ENCODE peak calls at places on chromosomes 11 and 22, in five cellular contexts. One of them, this sample, is unnamed.

GRCh38 chr11:73981051-73981805 is 1.4 kb downstream of the UCP2 start:
- DNase-seq in H1: no peak
- DNase-seq in HepG2: no peak
- DNase-seq in HEK293T: no peak
- DNase-seq in GM12878: no peak
- DNase-seq in this sample: no peak

GRCh38 chr11:27184458-27185312 is 144.1 kb downstream of the BBOX1 start:
- DNase-seq in HEK293T: no peak
- DNase-seq in HepG2: no peak
- DNase-seq in GM12878: no peak
- DNase-seq in H1: no peak
- DNase-seq in this sample: no peak

GRCh38 chr22:48782326-48782725 is 1045.3 kb downstream of the BRD1 start:
- DNase-seq in HepG2: no peak
- DNase-seq in GM12878: no peak
- DNase-seq in HEK293T: no peak
- DNase-seq in H1: no peak
- DNase-seq in this sample: peak

GRCh38 chr11:65132238-65132987 is 1.9 kb downstream of the SYVN1 start:
- DNase-seq in HEK293T: no peak
- DNase-seq in GM12878: no peak
- DNase-seq in H1: no peak
- DNase-seq in HepG2: no peak
- DNase-seq in this sample: no peak

GRCh38 chr11:133337905-133338536 is 194.3 kb downstream of the OPCML start:
- DNase-seq in GM12878: no peak
- DNase-seq in H1: no peak
- DNase-seq in HEK293T: no peak
- DNase-seq in HepG2: no peak
- DNase-seq in this sample: peak

GRCh38 chr11:65043881-65044501 is 3.0 kb downstream of the SAC3D1 start:
- DNase-seq in HEK293T: no peak
- DNase-seq in H1: no peak
- DNase-seq in GM12878: no peak
- DNase-seq in HepG2: no peak
- DNase-seq in this sample: no peak

GRCh38 chr11:69841170-69841858 is 22.1 kb upstream of the FGF3 start:
- DNase-seq in HepG2: no peak
- DNase-seq in GM12878: no peak
- DNase-seq in HEK293T: no peak
- DNase-seq in H1: no peak
- DNase-seq in this sample: no peak

GRCh38 chr11:1236316-1237127 is 13.7 kb downstream of the MUC5B start:
- DNase-seq in GM12878: no peak
- DNase-seq in HEK293T: no peak
- DNase-seq in HepG2: no peak
- DNase-seq in H1: no peak
- DNase-seq in this sample: no peak

GRCh38 chr11:23869673-23870072 is 627.2 kb upstream of the LUZP2 start:
- DNase-seq in HepG2: no peak
- DNase-seq in HEK293T: no peak
- DNase-seq in GM12878: no peak
- DNase-seq in H1: no peak
- DNase-seq in this sample: no peak

GRCh38 chr11:32829157-32829679 is 509 bp upstream of the PRRG4 start:
- DNase-seq in H1: no peak
- DNase-seq in GM12878: no peak
- DNase-seq in HepG2: no peak
- DNase-seq in HEK293T: no peak
- DNase-seq in this sample: no peak

GRCh38 chr22:43343262-43343988 is at the start of gene SCUBE1:
- DNase-seq in HEK293T: peak
- DNase-seq in HepG2: no peak
- DNase-seq in GM12878: no peak
- DNase-seq in H1: no peak
- DNase-seq in this sample: peak

GRCh38 chr11:124841186-124841585 is 24.0 kb upstream of the ROBO3 start:
- DNase-seq in H1: no peak
- DNase-seq in GM12878: no peak
- DNase-seq in HepG2: no peak
- DNase-seq in HEK293T: no peak
- DNase-seq in this sample: no peak

DNA sequence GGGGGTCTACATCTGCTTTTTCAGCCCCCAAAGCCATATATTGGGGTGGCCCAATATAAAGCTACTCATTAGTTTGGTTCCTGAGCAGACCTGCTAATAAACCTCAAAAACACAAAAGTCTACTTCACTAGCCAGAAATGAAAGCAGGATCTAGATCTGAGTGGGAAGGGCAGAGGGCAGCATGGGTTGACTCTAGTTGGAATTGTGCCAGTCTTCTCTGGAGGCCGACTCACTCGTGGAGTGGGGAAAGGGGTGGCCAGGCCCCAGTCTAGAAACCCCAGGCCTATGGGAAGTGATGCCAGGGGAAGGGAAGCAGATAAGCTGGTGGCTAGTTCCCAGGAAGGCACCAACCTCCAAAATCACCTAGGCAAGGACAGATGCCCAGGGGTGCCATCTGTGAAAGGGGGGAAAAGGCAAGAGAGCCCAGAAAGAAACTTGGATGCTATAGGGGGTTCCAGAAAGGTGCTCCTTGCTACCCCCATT is 5.3 kb downstream of the PATZ1 start:
- DNase-seq in HepG2: no peak
- DNase-seq in H1: no peak
- DNase-seq in GM12878: no peak
- DNase-seq in HEK293T: no peak
- DNase-seq in this sample: no peak
- TF ChIP-seq SUZ12 in HepG2: no peak
- TF ChIP-seq SUZ12 in H1: no peak
- TF ChIP-seq SUZ12 in GM12878: no peak
- TF ChIP-seq SUZ12 in HEK293T: no peak
- TF ChIP-seq SUZ12 in this sample: no peak

DNA sequence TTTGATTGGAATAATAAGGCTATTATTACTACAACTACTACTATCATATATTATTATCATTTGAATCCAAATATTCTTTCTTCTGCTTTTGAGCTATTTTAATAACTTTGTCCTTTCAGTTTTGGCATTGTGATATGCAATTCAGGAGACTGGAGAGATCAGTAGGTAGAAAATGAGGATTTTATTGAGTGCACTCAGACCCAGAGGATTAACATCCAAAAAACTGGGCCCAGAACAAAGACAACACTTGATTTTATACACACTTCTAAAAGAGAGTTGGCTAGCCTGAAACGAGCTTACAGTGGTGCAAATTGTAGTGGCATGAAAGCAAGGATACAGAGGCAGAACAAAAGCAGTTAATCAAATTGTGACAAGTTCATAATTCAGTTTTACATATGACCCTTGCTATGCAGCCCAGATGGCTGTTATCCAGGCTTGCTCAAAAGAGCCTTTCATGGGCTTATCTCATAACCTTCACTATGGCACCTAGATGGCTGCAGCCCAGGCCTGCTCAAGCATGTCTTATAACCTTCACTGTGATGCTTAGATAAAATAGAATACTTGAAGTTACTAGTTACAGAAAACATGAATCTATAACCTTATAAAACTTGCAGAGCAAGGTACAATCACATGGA is 796.3 kb upstream of the RAG2 start:
- DNase-seq in HEK293T: no peak
- DNase-seq in HepG2: no peak
- DNase-seq in GM12878: no peak
- DNase-seq in H1: no peak
- DNase-seq in this sample: no peak
- TF ChIP-seq SUZ12 in HEK293T: no peak
- TF ChIP-seq SUZ12 in HepG2: no peak
- TF ChIP-seq SUZ12 in GM12878: no peak
- TF ChIP-seq SUZ12 in H1: no peak
- TF ChIP-seq SUZ12 in this sample: no peak

DNA sequence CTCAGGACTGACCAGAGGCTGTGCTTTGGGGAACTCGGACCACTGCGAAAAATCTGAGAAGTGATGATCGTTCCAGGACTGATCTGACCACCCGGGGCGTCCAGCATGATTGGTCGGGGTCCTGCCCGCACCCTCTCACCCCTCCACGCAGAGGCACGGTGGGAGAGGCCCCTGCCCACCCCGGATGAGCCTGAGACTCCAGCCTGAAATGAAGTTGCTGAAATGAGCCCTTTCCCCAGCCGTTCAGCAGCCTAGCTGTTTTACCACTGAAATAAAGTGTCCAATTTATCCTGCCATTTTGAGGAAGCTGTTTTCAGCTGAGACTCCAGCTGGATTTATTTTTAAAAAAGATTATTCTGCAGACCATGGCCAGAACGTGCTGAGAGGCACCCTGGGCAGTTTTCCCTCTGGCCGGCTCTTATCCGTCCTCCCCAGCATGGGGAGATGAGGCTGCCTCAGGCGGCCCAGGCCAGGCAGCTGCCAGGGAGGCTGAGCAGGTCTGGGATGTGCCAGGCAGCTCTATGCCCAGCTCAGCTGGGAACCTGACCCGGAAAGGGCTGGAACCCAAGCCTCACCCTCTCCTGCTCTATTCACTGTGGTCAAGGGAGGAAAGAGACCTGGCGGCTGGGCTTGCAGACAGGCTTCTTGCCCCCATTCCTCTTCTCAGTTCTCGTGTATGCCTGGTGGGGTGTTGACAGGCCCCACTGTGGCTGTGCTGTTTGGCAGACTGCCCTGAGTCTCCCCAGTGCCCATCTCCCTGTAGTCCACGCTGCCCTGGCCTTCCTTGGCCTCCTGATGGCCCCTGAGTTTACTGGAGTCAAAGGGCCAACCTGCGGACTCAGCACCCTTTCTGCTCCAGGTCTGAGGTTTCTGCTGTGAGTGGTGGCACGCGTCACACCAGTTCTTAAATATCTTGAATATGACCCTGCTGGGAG is 161.0 kb upstream of the B3GAT1 start:
- DNase-seq in HEK293T: no peak
- DNase-seq in H1: no peak
- DNase-seq in HepG2: no peak
- DNase-seq in GM12878: no peak
- DNase-seq in this sample: no peak
- TF ChIP-seq SUZ12 in HEK293T: no peak
- TF ChIP-seq SUZ12 in H1: no peak
- TF ChIP-seq SUZ12 in HepG2: no peak
- TF ChIP-seq SUZ12 in GM12878: no peak
- TF ChIP-seq SUZ12 in this sample: no peak

GRCh38 chr11:76695767-76696166 is 25.2 kb upstream of the LRRC32 start:
- DNase-seq in HEK293T: no peak
- DNase-seq in GM12878: no peak
- DNase-seq in H1: no peak
- DNase-seq in HepG2: no peak
- DNase-seq in this sample: no peak

GRCh38 chr11:76699461-76700091 is 29.0 kb upstream of the LRRC32 start:
- DNase-seq in HepG2: no peak
- DNase-seq in H1: no peak
- DNase-seq in HEK293T: no peak
- DNase-seq in GM12878: no peak
- DNase-seq in this sample: no peak

GRCh38 chr11:76696756-76697155 is 26.2 kb upstream of the LRRC32 start:
- DNase-seq in HEK293T: no peak
- DNase-seq in HepG2: no peak
- DNase-seq in GM12878: no peak
- DNase-seq in H1: no peak
- DNase-seq in this sample: no peak

GRCh38 chr11:76700177-76701100 is 29.9 kb upstream of the LRRC32 start:
- DNase-seq in HepG2: peak
- DNase-seq in HEK293T: no peak
- DNase-seq in GM12878: no peak
- DNase-seq in H1: no peak
- DNase-seq in this sample: no peak

DNA sequence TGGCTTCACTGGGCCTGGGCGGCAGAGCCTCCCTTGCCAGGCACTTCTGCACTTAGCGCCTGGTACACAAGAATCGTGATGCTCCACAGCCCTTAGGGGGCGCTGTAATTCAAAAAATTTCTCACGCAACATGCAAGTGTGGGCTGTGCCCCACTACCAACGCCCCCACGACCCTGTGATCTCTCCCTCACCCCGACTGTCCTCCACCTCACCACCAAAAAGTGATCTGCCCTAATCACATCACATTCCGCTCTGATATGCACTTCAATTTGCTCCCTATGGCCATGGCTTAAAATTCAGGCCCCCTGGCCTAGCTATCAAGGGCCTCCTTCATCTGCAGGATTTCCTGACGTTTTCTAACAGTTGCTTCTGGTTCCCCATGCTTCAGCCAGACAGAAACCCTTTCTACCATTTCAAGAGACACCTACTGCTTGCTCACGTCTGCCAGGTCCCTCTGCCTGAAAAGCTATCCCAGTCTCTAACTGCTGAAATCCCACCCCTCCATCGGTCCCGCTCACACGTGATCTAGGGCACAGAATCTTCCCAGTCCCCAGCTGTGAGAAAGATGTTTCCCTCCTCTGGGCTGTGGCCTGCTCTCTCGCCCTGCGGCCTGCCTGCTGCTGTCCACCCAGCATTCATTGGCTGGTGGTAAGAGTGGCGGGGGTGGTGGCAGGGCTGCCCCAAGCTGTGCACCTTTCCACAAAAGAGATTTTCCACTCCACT is 27.9 kb upstream of the LRRC32 start:
- DNase-seq in HEK293T: peak
- DNase-seq in H1: peak
- DNase-seq in HepG2: no peak
- DNase-seq in GM12878: no peak
- DNase-seq in this sample: peak
- TF ChIP-seq SUZ12 in HEK293T: no peak
- TF ChIP-seq SUZ12 in H1: no peak
- TF ChIP-seq SUZ12 in HepG2: no peak
- TF ChIP-seq SUZ12 in GM12878: no peak
- TF ChIP-seq SUZ12 in this sample: no peak

DNA sequence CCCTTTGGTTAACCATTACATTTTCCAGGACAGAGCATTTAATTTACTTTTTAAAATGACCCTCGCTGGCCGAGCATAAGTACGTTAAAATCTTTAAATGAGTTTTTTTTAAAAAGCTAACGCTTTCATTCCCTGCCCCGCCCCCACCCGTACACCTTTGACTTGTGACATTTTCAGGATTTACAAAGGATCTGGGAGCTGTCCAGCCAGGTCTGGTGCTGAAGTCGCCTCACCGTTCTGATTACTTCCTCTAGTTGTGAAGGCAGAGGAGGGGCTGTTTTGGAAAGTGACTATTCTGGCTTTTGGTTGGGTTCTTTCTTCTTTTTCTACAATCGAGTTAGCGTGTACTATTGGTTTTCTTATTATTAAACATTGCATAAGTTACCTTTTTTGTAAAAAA is 2.9 kb downstream of the C11orf87 start:
- DNase-seq in GM12878: no peak
- DNase-seq in H1: peak
- DNase-seq in HEK293T: no peak
- DNase-seq in HepG2: peak
- DNase-seq in this sample: no peak
- TF ChIP-seq SUZ12 in GM12878: no peak
- TF ChIP-seq SUZ12 in H1: no peak
- TF ChIP-seq SUZ12 in HEK293T: no peak
- TF ChIP-seq SUZ12 in HepG2: no peak
- TF ChIP-seq SUZ12 in this sample: no peak

This sample was measured in NT2/D1.